ENCODE peak calls at places on chromosomes 12 and 14, in eight cellular contexts. Y, X, Q, O, D, I, A and H are unnamed samples. For H3K4me1 and H3K36me3, the result is how much of the 10 kb centered on the place peaks cover.

GRCh38 chr14:23537351-23538048 is 14.1 kb downstream of the ZFHX2 start:
- DNase-seq in Y (no peak), X (no peak), Q (no peak), O (peak), D (no peak), I (no peak), A (no peak), H (no peak)

GRCh38 chr12:120156315-120157259 is 37.9 kb downstream of the GCN1 start:
- DNase-seq in Y (no peak), X (no peak), Q (no peak), O (no peak), D (no peak), I (no peak), A (no peak), H (no peak)

GRCh38 chr14:73269729-73270651 is 32.7 kb downstream of the PAPLN start:
- DNase-seq in Y (peak), X (no peak), Q (no peak), O (no peak), D (peak), I (peak), A (peak), H (peak)

GRCh38 chr12:9741726-9742125 is 8.8 kb upstream of the CLECL1 start:
- DNase-seq in Y (no peak), X (no peak), Q (no peak), O (no peak), D (no peak), I (no peak), A (no peak), H (no peak)

GRCh38 chr12:94644622-94645021 is 5.7 kb downstream of the TMCC3 start:
- DNase-seq in Y (peak), X (no peak), Q (no peak), O (no peak), D (no peak), I (no peak), A (peak), H (peak)

GRCh38 chr14:79658224-79658623 is 553.1 kb downstream of the DIO2 start:
- DNase-seq in Y (no peak), X (no peak), Q (no peak), O (no peak), D (no peak), I (no peak), A (no peak), H (no peak)

GRCh38 chr14:54483073-54483745 is 5.6 kb downstream of the GMFB start:
- DNase-seq in Y (no peak), X (no peak), Q (no peak), O (no peak), D (no peak), I (no peak), A (no peak), H (no peak)

GRCh38 chr12:92218394-92219077 is 72.9 kb upstream of the BTG1 start:
- DNase-seq in Y (no peak), X (no peak), Q (peak), O (no peak), D (no peak), I (no peak), A (no peak), H (no peak)

GRCh38 chr14:104816678-104816945 is 15.7 kb downstream of the ZBTB42 start:
- DNase-seq in Y (no peak), X (no peak), Q (no peak), O (no peak), D (no peak), I (no peak), A (no peak), H (no peak)

DNA sequence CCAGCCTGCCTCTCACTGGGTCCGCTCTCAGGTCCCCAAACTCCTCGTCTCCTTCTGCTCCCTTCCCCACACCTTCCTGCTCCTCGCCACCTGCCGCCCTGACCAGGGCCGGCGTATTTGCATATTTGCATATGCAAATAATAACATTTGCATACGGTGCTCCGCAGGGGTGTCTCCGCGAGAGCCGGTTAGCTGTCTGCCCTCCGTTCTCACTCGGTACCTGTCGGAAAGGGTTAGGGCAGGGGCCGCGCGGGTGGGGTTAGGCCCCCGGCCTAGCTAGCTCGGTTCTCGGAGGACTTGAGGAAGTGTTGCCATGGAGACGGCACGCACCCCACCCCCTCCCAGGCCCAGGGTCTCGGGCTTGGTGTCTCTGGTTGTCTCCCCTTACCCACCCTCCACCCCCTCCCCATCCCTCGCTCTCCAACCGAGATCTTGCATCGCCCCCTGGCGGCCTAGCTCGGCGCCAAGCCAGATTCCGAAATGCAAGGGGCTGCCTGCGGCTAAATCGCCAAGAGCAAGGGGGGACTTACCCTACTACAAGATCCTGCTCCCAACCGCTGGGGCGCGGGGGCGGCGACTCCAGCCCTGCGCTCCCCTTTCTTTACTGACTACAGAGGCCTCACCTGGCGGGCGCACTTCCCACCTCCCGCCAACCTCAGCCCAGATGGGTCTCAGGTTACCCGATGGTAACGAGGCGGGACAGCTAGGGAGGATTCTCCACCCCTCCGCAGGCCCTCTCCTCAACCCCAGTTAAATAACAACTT is 8.1 kb downstream of the STAC3 start:
- DNase-seq in Y (peak), X (no peak), Q (peak), O (peak), D (peak), I (peak), A (peak), H (peak)
- H3K4me1 ChIP-seq in Y (under half), X (under half), Q (under half), O (under half), D (under half), I (half or more), A (under half), H (half or more)

GRCh38 chr12:6826125-6826733 is 2.0 kb upstream of the P3H3 start:
- DNase-seq in Y (no peak), X (no peak), Q (no peak), O (no peak), D (peak), I (no peak), A (no peak), H (no peak)
- H3K36me3 ChIP-seq in Y (under half), X (under half), Q (under half), O (under half), D (under half), I (under half), A (under half), H (under half)

GRCh38 chr12:51820721-51821422 is 27.6 kb downstream of the FIGNL2 start:
- DNase-seq in Y (no peak), X (no peak), Q (peak), O (peak), D (peak), I (no peak), A (peak), H (peak)
- H3K27ac ChIP-seq in Y (no peak), X (no peak), Q (peak), O (peak), D (no peak), I (no peak), A (peak), H (no peak)

GRCh38 chr12:56298828-56299227 is 1.3 kb downstream of the CS start:
- DNase-seq in Y (no peak), X (no peak), Q (no peak), O (no peak), D (no peak), I (no peak), A (no peak), H (no peak)
- H3K4me1 ChIP-seq in Y (under half), X (under half), Q (under half), O (under half), D (under half), I (under half), A (under half), H (half or more)

GRCh38 chr12:49039421-49040363 is 20.9 kb downstream of the KMT2D start:
- DNase-seq in Y (no peak), X (no peak), Q (no peak), O (no peak), D (peak), I (no peak), A (no peak), H (peak)

GRCh38 chr12:49036029-49036428 is 17.5 kb upstream of the PRKAG1 start:
- DNase-seq in Y (no peak), X (no peak), Q (no peak), O (no peak), D (no peak), I (no peak), A (no peak), H (no peak)

GRCh38 chr12:49038291-49038955 is 19.8 kb upstream of the PRKAG1 start:
- DNase-seq in Y (no peak), X (no peak), Q (no peak), O (no peak), D (peak), I (no peak), A (no peak), H (no peak)

GRCh38 chr12:49037947-49038237 is 19.3 kb upstream of the PRKAG1 start:
- DNase-seq in Y (no peak), X (no peak), Q (no peak), O (no peak), D (no peak), I (no peak), A (no peak), H (no peak)

GRCh38 chr12:49037111-49037946 is 18.8 kb upstream of the PRKAG1 start:
- DNase-seq in Y (no peak), X (no peak), Q (no peak), O (no peak), D (peak), I (no peak), A (no peak), H (no peak)
- H3K36me3 ChIP-seq in Y (half or more), X (half or more), Q (half or more), O (under half), D (under half), I (under half), A (half or more), H (half or more)

GRCh38 chr12:121570467-121571283 is 10.1 kb downstream of the KDM2B start:
- DNase-seq in Y (no peak), X (no peak), Q (no peak), O (no peak), D (no peak), I (no peak), A (no peak), H (no peak)
- H3K27ac ChIP-seq in Y (no peak), X (no peak), Q (no peak), O (no peak), D (no peak), I (no peak), A (no peak), H (peak)

GRCh38 chr14:103386632-103387329 is 1.6 kb downstream of the MARK3 start:
- DNase-seq in Y (peak), X (no peak), Q (peak), O (peak), D (no peak), I (no peak), A (peak), H (no peak)
- H3K4me1 ChIP-seq in Y (under half), X (under half), Q (under half), O (under half), D (under half), I (under half), A (under half), H (under half)